ENCODE peak calls at places on chromosome 19, in four cellular contexts. One of them, this sample, is unnamed.
A peak's percentile ranks its signal among the peaks of the same experiment; 100 is the strongest.

GRCh38 chr19:34357431-34357830 is 7.6 kb upstream of the GPI start:
- DNase-seq in cardiac fibroblast: no peak
- DNase-seq in neural crest cell: no peak
- DNase-seq in CD4-positive, alpha-beta T cell: no peak
- DNase-seq in this sample: no peak

GRCh38 chr19:6861683-6862286 is 25.6 kb upstream of the ADGRE1 start:
- DNase-seq in cardiac fibroblast: no peak
- DNase-seq in neural crest cell: no peak
- DNase-seq in CD4-positive, alpha-beta T cell: no peak
- DNase-seq in this sample: peak; percentile 24

GRCh38 chr19:6065685-6066365 is 44.5 kb downstream of the RFX2 start:
- DNase-seq in cardiac fibroblast: no peak
- DNase-seq in neural crest cell: no peak
- DNase-seq in CD4-positive, alpha-beta T cell: peak; percentile 25
- DNase-seq in this sample: peak; percentile 75

GRCh38 chr19:45668342-45668871 is 386 bp downstream of the GIPR start:
- DNase-seq in cardiac fibroblast: no peak
- DNase-seq in neural crest cell: no peak
- DNase-seq in CD4-positive, alpha-beta T cell: no peak
- DNase-seq in this sample: peak; percentile 65

GRCh38 chr19:5113101-5113557 is 144.2 kb downstream of the KDM4B start:
- DNase-seq in cardiac fibroblast: peak; percentile 16
- DNase-seq in neural crest cell: no peak
- DNase-seq in CD4-positive, alpha-beta T cell: no peak
- DNase-seq in this sample: no peak

GRCh38 chr19:6252066-6252465 is 27.7 kb downstream of the MLLT1 start:
- DNase-seq in cardiac fibroblast: no peak
- DNase-seq in neural crest cell: no peak
- DNase-seq in CD4-positive, alpha-beta T cell: no peak
- DNase-seq in this sample: no peak

GRCh38 chr19:7224205-7224833 is 69.9 kb downstream of the INSR start:
- DNase-seq in cardiac fibroblast: peak; percentile 61
- DNase-seq in neural crest cell: no peak
- DNase-seq in CD4-positive, alpha-beta T cell: no peak
- DNase-seq in this sample: no peak

GRCh38 chr19:49975051-49975450 is 14.1 kb upstream of the SIGLEC11 start:
- DNase-seq in cardiac fibroblast: no peak
- DNase-seq in neural crest cell: no peak
- DNase-seq in CD4-positive, alpha-beta T cell: no peak
- DNase-seq in this sample: no peak

GRCh38 chr19:39826311-39826945 is 7.5 kb downstream of the DYRK1B start:
- DNase-seq in cardiac fibroblast: no peak
- DNase-seq in neural crest cell: no peak
- DNase-seq in CD4-positive, alpha-beta T cell: no peak
- DNase-seq in this sample: no peak

GRCh38 chr19:8004723-8005513 is 523 bp downstream of the ELAVL1 start:
- DNase-seq in cardiac fibroblast: peak; percentile 40
- DNase-seq in neural crest cell: peak; percentile 9
- DNase-seq in CD4-positive, alpha-beta T cell: peak; percentile 3
- DNase-seq in this sample: peak; percentile 36

GRCh38 chr19:33191501-33191900 is 2.6 kb upstream of the LRP3 start:
- DNase-seq in cardiac fibroblast: no peak
- DNase-seq in neural crest cell: no peak
- DNase-seq in CD4-positive, alpha-beta T cell: no peak
- DNase-seq in this sample: no peak

GRCh38 chr19:5131866-5132561 is 163.1 kb downstream of the KDM4B start:
- DNase-seq in cardiac fibroblast: no peak
- DNase-seq in neural crest cell: no peak
- DNase-seq in CD4-positive, alpha-beta T cell: peak; percentile 40
- DNase-seq in this sample: peak; percentile 51

GRCh38 chr19:57212109-57212508 is 18.7 kb upstream of the AURKC start:
- DNase-seq in cardiac fibroblast: peak; percentile 14
- DNase-seq in neural crest cell: no peak
- DNase-seq in CD4-positive, alpha-beta T cell: no peak
- DNase-seq in this sample: no peak

GRCh38 chr19:9945319-9945966 is 9.1 kb upstream of the OLFM2 start:
- DNase-seq in cardiac fibroblast: peak; percentile 99
- DNase-seq in neural crest cell: no peak
- DNase-seq in CD4-positive, alpha-beta T cell: no peak
- DNase-seq in this sample: no peak

GRCh38 chr19:35013820-35014754 is 14.0 kb downstream of the GRAMD1A start:
- DNase-seq in cardiac fibroblast: no peak
- DNase-seq in neural crest cell: no peak
- DNase-seq in CD4-positive, alpha-beta T cell: peak; percentile 67
- DNase-seq in this sample: peak; percentile 65

GRCh38 chr19:50198431-50199253 is 4.8 kb upstream of the MYH14 start:
- DNase-seq in cardiac fibroblast: no peak
- DNase-seq in neural crest cell: no peak
- DNase-seq in CD4-positive, alpha-beta T cell: no peak
- DNase-seq in this sample: no peak

GRCh38 chr19:5889288-5889971 is 14.2 kb downstream of the NDUFA11 start:
- DNase-seq in cardiac fibroblast: no peak
- DNase-seq in neural crest cell: no peak
- DNase-seq in CD4-positive, alpha-beta T cell: no peak
- DNase-seq in this sample: no peak

GRCh38 chr19:2021453-2022140 is 6.1 kb upstream of the BTBD2 start:
- DNase-seq in cardiac fibroblast: no peak
- DNase-seq in neural crest cell: no peak
- DNase-seq in CD4-positive, alpha-beta T cell: no peak
- DNase-seq in this sample: no peak

GRCh38 chr19:1767464-1767933 is 14.2 kb downstream of the ONECUT3 start:
- DNase-seq in cardiac fibroblast: peak; percentile 27
- DNase-seq in neural crest cell: peak; percentile 78
- DNase-seq in CD4-positive, alpha-beta T cell: peak; percentile 54
- DNase-seq in this sample: peak; percentile 66

GRCh38 chr19:29263305-29264080 is 50.5 kb upstream of the UQCRFS1 start:
- DNase-seq in cardiac fibroblast: peak; percentile 55
- DNase-seq in neural crest cell: peak; percentile 72
- DNase-seq in CD4-positive, alpha-beta T cell: peak; percentile 30
- DNase-seq in this sample: peak; percentile 68

GRCh38 chr19:41302624-41303351 is 7.2 kb upstream of the CCDC97 start:
- DNase-seq in cardiac fibroblast: no peak
- DNase-seq in neural crest cell: no peak
- DNase-seq in CD4-positive, alpha-beta T cell: peak; percentile 47
- DNase-seq in this sample: peak; percentile 93

DNA sequence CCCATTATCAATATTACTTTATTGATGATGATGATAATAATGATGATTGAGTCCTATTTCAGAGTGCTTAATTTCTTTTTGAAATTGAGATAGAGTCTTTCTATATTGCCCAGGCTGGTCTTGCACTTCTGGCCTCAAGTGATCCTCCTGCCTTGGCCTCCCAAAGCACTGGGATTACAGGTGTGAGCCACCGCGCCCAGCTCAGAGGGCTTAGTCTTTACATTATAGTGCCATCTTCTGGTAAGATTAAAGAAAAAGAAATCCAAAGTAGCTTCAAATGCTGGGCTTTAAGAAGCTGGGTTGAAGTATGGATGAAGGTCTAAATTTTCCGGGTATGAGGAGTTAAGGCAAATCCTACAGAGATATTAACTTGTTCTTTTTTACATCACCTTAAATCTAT is 3.4 kb upstream of the ZNF333 start:
- DNase-seq in cardiac fibroblast: peak; percentile 50
- DNase-seq in neural crest cell: no peak
- DNase-seq in CD4-positive, alpha-beta T cell: peak; percentile 4
- DNase-seq in this sample: peak; percentile 49
- TF ChIP-seq CTCF in cardiac fibroblast: peak; percentile 21
- TF ChIP-seq CTCF in neural crest cell: peak; percentile 47
- TF ChIP-seq CTCF in CD4-positive, alpha-beta T cell: peak; percentile 66
- TF ChIP-seq CTCF in this sample: peak; percentile 80

DNA sequence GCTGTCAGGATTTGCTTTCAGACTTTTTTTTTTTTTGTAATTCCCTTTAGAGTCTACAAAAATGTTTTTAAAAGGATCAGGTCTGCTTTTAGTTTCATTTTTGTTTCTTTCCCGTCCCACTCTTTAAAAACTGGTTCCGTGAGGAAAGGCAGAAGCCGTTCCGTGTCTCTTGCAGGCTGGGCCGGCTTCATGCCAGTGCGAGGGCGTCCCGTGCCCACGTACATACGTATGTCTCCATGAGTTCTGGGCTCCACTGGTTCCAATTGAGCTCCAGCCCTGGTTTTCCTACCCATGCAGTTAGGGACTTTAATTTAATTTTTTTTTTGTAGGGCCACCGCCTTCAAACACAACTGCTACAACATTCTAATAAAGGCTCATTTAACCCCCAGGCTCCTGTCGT is 8.8 kb downstream of the TSSK6 start:
- DNase-seq in cardiac fibroblast: no peak
- DNase-seq in neural crest cell: no peak
- DNase-seq in CD4-positive, alpha-beta T cell: no peak
- DNase-seq in this sample: no peak
- TF ChIP-seq CTCF in cardiac fibroblast: no peak
- TF ChIP-seq CTCF in neural crest cell: no peak
- TF ChIP-seq CTCF in CD4-positive, alpha-beta T cell: no peak
- TF ChIP-seq CTCF in this sample: no peak

GRCh38 chr19:17309962-17310461 is 649 bp downstream of the DDA1 start:
- DNase-seq in cardiac fibroblast: no peak
- DNase-seq in neural crest cell: no peak
- DNase-seq in CD4-positive, alpha-beta T cell: no peak
- DNase-seq in this sample: peak; percentile 36
- TF ChIP-seq CTCF in cardiac fibroblast: no peak
- TF ChIP-seq CTCF in neural crest cell: no peak
- TF ChIP-seq CTCF in CD4-positive, alpha-beta T cell: no peak
- TF ChIP-seq CTCF in this sample: no peak

GRCh38 chr19:3623716-3624115 is 2.9 kb downstream of the CACTIN start:
- DNase-seq in cardiac fibroblast: no peak
- DNase-seq in neural crest cell: no peak
- DNase-seq in CD4-positive, alpha-beta T cell: no peak
- DNase-seq in this sample: no peak

GRCh38 chr19:3627351-3627723 is 747 bp upstream of the CACTIN start:
- DNase-seq in cardiac fibroblast: no peak
- DNase-seq in neural crest cell: no peak
- DNase-seq in CD4-positive, alpha-beta T cell: no peak
- DNase-seq in this sample: no peak

GRCh38 chr19:3625996-3626472 is 556 bp downstream of the CACTIN start:
- DNase-seq in cardiac fibroblast: no peak
- DNase-seq in neural crest cell: no peak
- DNase-seq in CD4-positive, alpha-beta T cell: no peak
- DNase-seq in this sample: peak; percentile 29

GRCh38 chr19:3622224-3622623 is 4.4 kb downstream of the CACTIN start:
- DNase-seq in cardiac fibroblast: no peak
- DNase-seq in neural crest cell: no peak
- DNase-seq in CD4-positive, alpha-beta T cell: no peak
- DNase-seq in this sample: no peak

GRCh38 chr19:3626473-3627350 is at the start of gene CACTIN:
- DNase-seq in cardiac fibroblast: peak; percentile 98
- DNase-seq in neural crest cell: peak; percentile 96
- DNase-seq in CD4-positive, alpha-beta T cell: peak; percentile 99
- DNase-seq in this sample: peak; percentile 99
- TF ChIP-seq CTCF in cardiac fibroblast: no peak
- TF ChIP-seq CTCF in neural crest cell: no peak
- TF ChIP-seq CTCF in CD4-positive, alpha-beta T cell: no peak
- TF ChIP-seq CTCF in this sample: no peak

This sample was measured in activated CD8-positive, alpha-beta T cell treated with anti-CD3 and anti-CD28 coated beads for 36 hours.